ENCODE peak calls at places on chromosome 17, in seven cellular contexts. E is EL; M is NCI-H1092; L is activated CD4-positive, alpha-beta memory T cell treated with anti-CD3 and anti-CD28 coated beads for 36 hours; S is mucosa of gallbladder; O is skeletal muscle cell; I is cardiac muscle cell. B is an unnamed sample.

GRCh38 chr17:35640977-35641526 is 53.9 kb downstream of the AP2B1 start:
- DNase-seq in L (no peak), M (no peak), S (no peak), O (no peak), E (no peak), I (no peak), B (no peak)

GRCh38 chr17:44971776-44972483 is 3.8 kb upstream of the C1QL1 start:
- DNase-seq in L (peak), S (no peak), M (no peak), I (no peak), E (peak), O (peak), B (no peak)

GRCh38 chr17:8935194-8935593 is 30.3 kb downstream of the PIK3R5 start:
- DNase-seq in E (peak), M (no peak), L (peak), O (no peak), S (no peak), I (peak), B (no peak)

GRCh38 chr17:21241564-21241963 is 11.6 kb downstream of the NATD1 start:
- DNase-seq in O (no peak), S (no peak), I (no peak), L (no peak), M (no peak), E (no peak), B (no peak)

GRCh38 chr17:59108400-59109102 is 1.9 kb upstream of the TRIM37 start:
- DNase-seq in E (no peak), S (no peak), I (no peak), L (no peak), O (no peak), M (no peak), B (no peak)

GRCh38 chr17:60107526-60108257 is 29.0 kb upstream of the HEATR6 start:
- DNase-seq in I (peak), S (no peak), L (no peak), O (no peak), E (peak), M (no peak), B (peak)

GRCh38 chr17:7380321-7380720 is 568 bp upstream of the TNK1 start:
- DNase-seq in I (peak), M (no peak), E (peak), O (no peak), S (peak), L (no peak), B (no peak)

GRCh38 chr17:68566145-68566738 is 34.9 kb downstream of the FAM20A start:
- DNase-seq in M (no peak), I (no peak), O (no peak), S (no peak), L (no peak), E (no peak), B (no peak)

GRCh38 chr17:33200587-33200986 is 92.5 kb downstream of the ASIC2 start:
- DNase-seq in I (no peak), E (peak), S (no peak), M (no peak), L (no peak), O (no peak), B (no peak)

GRCh38 chr17:10013360-10014112 is 108.5 kb upstream of the RCVRN start:
- DNase-seq in E (peak), M (no peak), S (no peak), O (no peak), I (peak), L (no peak), B (no peak)

GRCh38 chr17:19298561-19299213 is 61.5 kb downstream of the EPN2 start:
- DNase-seq in M (no peak), I (no peak), O (no peak), S (no peak), E (no peak), L (no peak), B (no peak)

GRCh38 chr17:14581181-14581830 is 280.4 kb downstream of the HS3ST3B1 start:
- DNase-seq in M (no peak), L (no peak), O (no peak), I (no peak), S (no peak), E (no peak), B (no peak)

GRCh38 chr17:45394913-45395568 is 37.6 kb downstream of the ARHGAP27 start:
- DNase-seq in E (peak), O (no peak), L (peak), I (peak), S (peak), M (peak), B (peak)

GRCh38 chr17:65055708-65056638 is 567 bp downstream of the GNA13 start:
- DNase-seq in S (peak), I (no peak), E (peak), L (peak), M (no peak), O (no peak), B (peak)

GRCh38 chr17:47267354-47267828 is 13.8 kb downstream of the ITGB3 start:
- DNase-seq in L (no peak), I (peak), M (no peak), O (peak), S (no peak), E (peak), B (no peak)

GRCh38 chr17:67700037-67700436 is 17.7 kb upstream of the NOL11 start:
- DNase-seq in E (no peak), M (no peak), L (no peak), I (no peak), S (no peak), O (no peak), B (no peak)

GRCh38 chr17:40980594-40980993 is 3.5 kb downstream of the KRT40 start:
- DNase-seq in M (no peak), O (peak), E (no peak), S (no peak), I (peak), L (no peak), B (peak)

GRCh38 chr17:40317345-40317873 is 8.4 kb downstream of the RARA start:
- DNase-seq in M (no peak), E (peak), I (peak), L (peak), O (no peak), S (no peak), B (peak)

GRCh38 chr17:8799001-8799850 is at the start of gene MFSD6L:
- DNase-seq in S (peak), M (no peak), O (no peak), I (peak), L (no peak), E (peak), B (peak)

GRCh38 chr17:77698903-77699615 is 259.4 kb upstream of the TNRC6C start:
- DNase-seq in E (no peak), L (no peak), O (no peak), M (no peak), S (no peak), I (no peak), B (no peak)

GRCh38 chr17:15657868-15658775 is 26.0 kb downstream of the TRIM16 start:
- DNase-seq in I (no peak), E (no peak), L (no peak), M (no peak), O (no peak), S (no peak), B (no peak)

GRCh38 chr17:72661093-72661944 is 431.2 kb downstream of the SLC39A11 start:
- DNase-seq in M (no peak), S (peak), L (no peak), E (no peak), I (no peak), O (no peak), B (no peak)